ENCODE peak calls at places on chromosomes 7 and 10, in eight cellular contexts. T, L, Y, I, Z, B, X and H are unnamed samples.

GRCh38 chr7:27213904-27214586 is 14.2 kb upstream of the HOXA13 start:
- DNase-seq in T (no peak), L (no peak), Y (no peak), I (no peak), Z (no peak), B (no peak), X (no peak), H (no peak)

GRCh38 chr10:24519950-24520349 is 203.7 kb downstream of the ARHGAP21 start:
- DNase-seq in T (no peak), L (peak; percentile 41), Y (no peak), I (peak; percentile 18), Z (no peak), B (no peak), X (no peak), H (no peak)

GRCh38 chr10:13993169-13993568 is 337.6 kb downstream of the FRMD4A start:
- DNase-seq in T (peak; percentile 78), L (no peak), Y (no peak), I (no peak), Z (peak; percentile 13), B (peak; percentile 48), X (no peak), H (no peak)

GRCh38 chr10:15254808-15255655 is 86.5 kb upstream of the NMT2 start:
- DNase-seq in T (no peak), L (peak; percentile 41), Y (no peak), I (peak; percentile 23), Z (peak; percentile 69), B (no peak), X (no peak), H (no peak)

GRCh38 chr7:31744294-31744874 is 57.4 kb downstream of the PPP1R17 start:
- DNase-seq in T (peak; percentile 77), L (peak; percentile 67), Y (peak; percentile 63), I (peak; percentile 53), Z (peak; percentile 86), B (peak; percentile 78), X (no peak), H (peak; percentile 81)

GRCh38 chr10:61313460-61313859 is 139.7 kb downstream of the TMEM26 start:
- DNase-seq in T (no peak), L (no peak), Y (no peak), I (no peak), Z (no peak), B (no peak), X (no peak), H (no peak)

GRCh38 chr7:40310213-40310612 is 175.4 kb downstream of the SUGCT start:
- DNase-seq in T (no peak), L (no peak), Y (no peak), I (no peak), Z (peak; percentile 22), B (no peak), X (no peak), H (peak; percentile 45)

GRCh38 chr7:51219261-51219988 is 97.2 kb downstream of the COBL start:
- DNase-seq in T (no peak), L (no peak), Y (no peak), I (no peak), Z (no peak), B (no peak), X (no peak), H (no peak)

GRCh38 chr7:142632291-142633134 is 116.8 kb upstream of the PRSS1 start:
- DNase-seq in T (no peak), L (peak; percentile 71), Y (peak; percentile 69), I (peak; percentile 48), Z (peak; percentile 72), B (peak; percentile 75), X (peak; percentile 48), H (peak; percentile 73)

GRCh38 chr7:80703272-80703671 is 64.8 kb downstream of the CD36 start:
- DNase-seq in T (no peak), L (no peak), Y (no peak), I (no peak), Z (no peak), B (no peak), X (no peak), H (no peak)

GRCh38 chr7:818031-818699 is 14.1 kb upstream of the SUN1 start:
- DNase-seq in T (no peak), L (no peak), Y (no peak), I (no peak), Z (peak; percentile 47), B (peak; percentile 46), X (no peak), H (peak; percentile 64)

GRCh38 chr10:117320050-117320665 is 55.1 kb downstream of the PDZD8 start:
- DNase-seq in T (no peak), L (no peak), Y (peak; percentile 2), I (no peak), Z (peak; percentile 49), B (peak; percentile 42), X (no peak), H (peak; percentile 36)

GRCh38 chr7:144255471-144255897 is 9.1 kb downstream of the OR2A7 start:
- DNase-seq in T (no peak), L (peak; percentile 12), Y (no peak), I (no peak), Z (no peak), B (peak; percentile 1), X (no peak), H (no peak)

GRCh38 chr7:159016591-159016990 is 128.1 kb downstream of the VIPR2 start:
- DNase-seq in T (no peak), L (no peak), Y (no peak), I (no peak), Z (no peak), B (no peak), X (no peak), H (no peak)

GRCh38 chr10:78349165-78349516 is 315.5 kb downstream of the RPS24 start:
- DNase-seq in T (peak; percentile 15), L (no peak), Y (no peak), I (no peak), Z (no peak), B (no peak), X (no peak), H (no peak)